ENCODE peak calls at places on chromosome 19, in four cellular contexts. T is left ventricle myocardium superior, K is omental fat pad, Z is foreskin fibroblast. C is an unnamed sample.

GRCh38 chr19:7863971-7864718 is 10.0 kb downstream of the PRR36 start:
- DNase-seq in Z (no peak), T (no peak), K (no peak), C (no peak)

GRCh38 chr19:8335343-8336071 is 7.6 kb downstream of the KANK3 start:
- DNase-seq in Z (no peak), K (no peak), T (no peak), C (no peak)

GRCh38 chr19:34257559-34257924 is 3.2 kb downstream of the GARRE1 start:
- DNase-seq in Z (no peak), T (no peak), K (no peak), C (no peak)

GRCh38 chr19:2663920-2664571 is 38.4 kb downstream of the GNG7 start:
- DNase-seq in T (peak; percentile 89), Z (no peak), K (no peak), C (no peak)

GRCh38 chr19:45100797-45101196 is 7.8 kb downstream of the PPP1R37 start:
- DNase-seq in K (no peak), T (no peak), Z (peak; percentile 73), C (no peak)

GRCh38 chr19:10290876-10291553 is 1.3 kb downstream of the ICAM5 start:
- DNase-seq in Z (peak; percentile 76), T (peak; percentile 79), K (no peak), C (no peak)

GRCh38 chr19:37594982-37595382 is 306 bp downstream of the ZNF540 start:
- DNase-seq in K (peak; percentile 61), Z (peak; percentile 73), T (peak; percentile 76), C (peak; percentile 69)

GRCh38 chr19:35055715-35056179 is 14.2 kb downstream of the HPN start:
- DNase-seq in K (no peak), T (no peak), Z (no peak), C (no peak)

GRCh38 chr19:17402982-17403855 is 2.2 kb downstream of the BST2 start:
- DNase-seq in Z (no peak), K (no peak), T (no peak), C (no peak)

GRCh38 chr19:14554382-14554812 is 17.5 kb downstream of the NDUFB7 start:
- DNase-seq in K (no peak), Z (no peak), T (no peak), C (peak; percentile 51)

GRCh38 chr19:32342695-32343094 is 2.7 kb upstream of the ZNF507 start:
- DNase-seq in T (no peak), K (no peak), Z (no peak), C (no peak)

GRCh38 chr19:46357846-46358583 is 11.1 kb downstream of the PPP5C start:
- DNase-seq in K (no peak), Z (peak; percentile 62), T (no peak), C (no peak)

GRCh38 chr19:10984166-10984735 is 23.4 kb downstream of the SMARCA4 start:
- DNase-seq in T (no peak), K (no peak), Z (no peak), C (no peak)

GRCh38 chr19:6723108-6723618 is 2.7 kb upstream of the C3 start:
- DNase-seq in T (peak; percentile 65), Z (peak; percentile 40), K (peak; percentile 57), C (peak; percentile 67)

GRCh38 chr19:4933528-4933927 is 24.2 kb downstream of the UHRF1 start:
- DNase-seq in Z (peak; percentile 44), T (no peak), K (no peak), C (peak; percentile 38)

GRCh38 chr19:1130801-1131717 is 27.3 kb downstream of the GPX4 start:
- DNase-seq in T (no peak), Z (peak; percentile 48), K (no peak), C (no peak)

GRCh38 chr19:38661996-38662395 is 14.5 kb downstream of the ACTN4 start:
- DNase-seq in K (no peak), T (no peak), Z (no peak), C (peak; percentile 88)

GRCh38 chr19:2215281-2215751 is 20.8 kb downstream of the PLEKHJ1 start:
- DNase-seq in Z (no peak), K (no peak), T (no peak), C (no peak)

GRCh38 chr19:43713208-43713607 is 2.7 kb upstream of the IRGC start:
- DNase-seq in T (no peak), Z (no peak), K (no peak), C (no peak)

GRCh38 chr19:8004723-8005513 is 523 bp downstream of the ELAVL1 start:
- DNase-seq in K (no peak), T (peak; percentile 44), Z (peak; percentile 57), C (no peak)

GRCh38 chr19:49875801-49876421 is 1.2 kb downstream of the AKT1S1 start:
- DNase-seq in K (no peak), T (peak; percentile 81), Z (peak; percentile 69), C (no peak)

GRCh38 chr19:45499196-45500180 is 1.2 kb downstream of the PPM1N start:
- DNase-seq in Z (peak; percentile 67), K (no peak), T (peak; percentile 57), C (no peak)